ENCODE peak calls at places on chromosomes 7 and 10, in six cellular contexts. One of them, this sample, is unnamed.

GRCh38 chr7:66840316-66840715 is 80.7 kb upstream of the TMEM248 start:
- DNase-seq in T-helper 2 cell: no peak
- DNase-seq in T-helper 1 cell: no peak
- DNase-seq in OCI-LY7: no peak
- DNase-seq in stimulated activated CD4-positive, alpha-beta T cell treated with anti-CD3 and anti-CD28 coated beads, Interleukin-12 subunit alpha, Interleukin-12 subunit beta, amount 100 ng/mL, for 48 hours: no peak
- DNase-seq in mammary epithelial cell: no peak
- DNase-seq in this sample: no peak

GRCh38 chr10:115727114-115727513 is 545.9 kb downstream of the GFRA1 start:
- DNase-seq in OCI-LY7: no peak
- DNase-seq in mammary epithelial cell: no peak
- DNase-seq in T-helper 2 cell: no peak
- DNase-seq in stimulated activated CD4-positive, alpha-beta T cell treated with anti-CD3 and anti-CD28 coated beads, Interleukin-12 subunit alpha, Interleukin-12 subunit beta, amount 100 ng/mL, for 48 hours: no peak
- DNase-seq in T-helper 1 cell: no peak
- DNase-seq in this sample: no peak

GRCh38 chr7:71982847-71983246 is 429.3 kb downstream of the CALN1 start:
- DNase-seq in T-helper 2 cell: no peak
- DNase-seq in mammary epithelial cell: no peak
- DNase-seq in OCI-LY7: no peak
- DNase-seq in T-helper 1 cell: no peak
- DNase-seq in stimulated activated CD4-positive, alpha-beta T cell treated with anti-CD3 and anti-CD28 coated beads, Interleukin-12 subunit alpha, Interleukin-12 subunit beta, amount 100 ng/mL, for 48 hours: no peak
- DNase-seq in this sample: no peak

GRCh38 chr7:114502454-114503254 is 88.0 kb downstream of the FOXP2 start:
- DNase-seq in stimulated activated CD4-positive, alpha-beta T cell treated with anti-CD3 and anti-CD28 coated beads, Interleukin-12 subunit alpha, Interleukin-12 subunit beta, amount 100 ng/mL, for 48 hours: no peak
- DNase-seq in mammary epithelial cell: no peak
- DNase-seq in OCI-LY7: no peak
- DNase-seq in T-helper 1 cell: no peak
- DNase-seq in T-helper 2 cell: no peak
- DNase-seq in this sample: no peak

GRCh38 chr7:87784424-87784823 is 91.7 kb downstream of the SLC25A40 start:
- DNase-seq in mammary epithelial cell: no peak
- DNase-seq in T-helper 1 cell: no peak
- DNase-seq in OCI-LY7: peak; percentile 4
- DNase-seq in stimulated activated CD4-positive, alpha-beta T cell treated with anti-CD3 and anti-CD28 coated beads, Interleukin-12 subunit alpha, Interleukin-12 subunit beta, amount 100 ng/mL, for 48 hours: no peak
- DNase-seq in T-helper 2 cell: no peak
- DNase-seq in this sample: no peak

GRCh38 chr10:126569513-126570447 is 100.7 kb downstream of the C10orf90 start:
- DNase-seq in OCI-LY7: no peak
- DNase-seq in T-helper 2 cell: no peak
- DNase-seq in stimulated activated CD4-positive, alpha-beta T cell treated with anti-CD3 and anti-CD28 coated beads, Interleukin-12 subunit alpha, Interleukin-12 subunit beta, amount 100 ng/mL, for 48 hours: no peak
- DNase-seq in T-helper 1 cell: no peak
- DNase-seq in mammary epithelial cell: peak; percentile 34
- DNase-seq in this sample: no peak

GRCh38 chr10:102610499-102610898 is 33.8 kb upstream of the TRIM8 start:
- DNase-seq in mammary epithelial cell: no peak
- DNase-seq in T-helper 2 cell: no peak
- DNase-seq in OCI-LY7: no peak
- DNase-seq in T-helper 1 cell: no peak
- DNase-seq in stimulated activated CD4-positive, alpha-beta T cell treated with anti-CD3 and anti-CD28 coated beads, Interleukin-12 subunit alpha, Interleukin-12 subunit beta, amount 100 ng/mL, for 48 hours: no peak
- DNase-seq in this sample: no peak

GRCh38 chr10:110488124-110488681 is 9.5 kb upstream of the DUSP5 start:
- DNase-seq in mammary epithelial cell: no peak
- DNase-seq in T-helper 1 cell: no peak
- DNase-seq in T-helper 2 cell: no peak
- DNase-seq in stimulated activated CD4-positive, alpha-beta T cell treated with anti-CD3 and anti-CD28 coated beads, Interleukin-12 subunit alpha, Interleukin-12 subunit beta, amount 100 ng/mL, for 48 hours: no peak
- DNase-seq in OCI-LY7: no peak
- DNase-seq in this sample: no peak

GRCh38 chr7:130180571-130180971 is 24.6 kb downstream of the TMEM209 start:
- DNase-seq in stimulated activated CD4-positive, alpha-beta T cell treated with anti-CD3 and anti-CD28 coated beads, Interleukin-12 subunit alpha, Interleukin-12 subunit beta, amount 100 ng/mL, for 48 hours: peak; percentile 37
- DNase-seq in T-helper 2 cell: peak; percentile 37
- DNase-seq in OCI-LY7: no peak
- DNase-seq in T-helper 1 cell: no peak
- DNase-seq in mammary epithelial cell: peak; percentile 87
- DNase-seq in this sample: no peak

GRCh38 chr10:75049316-75050285 is 61.9 kb upstream of the SAMD8 start:
- DNase-seq in T-helper 2 cell: no peak
- DNase-seq in stimulated activated CD4-positive, alpha-beta T cell treated with anti-CD3 and anti-CD28 coated beads, Interleukin-12 subunit alpha, Interleukin-12 subunit beta, amount 100 ng/mL, for 48 hours: no peak
- DNase-seq in T-helper 1 cell: no peak
- DNase-seq in mammary epithelial cell: no peak
- DNase-seq in OCI-LY7: no peak
- DNase-seq in this sample: no peak

GRCh38 chr10:3720228-3721019 is 64.6 kb downstream of the KLF6 start:
- DNase-seq in mammary epithelial cell: peak; percentile 75
- DNase-seq in stimulated activated CD4-positive, alpha-beta T cell treated with anti-CD3 and anti-CD28 coated beads, Interleukin-12 subunit alpha, Interleukin-12 subunit beta, amount 100 ng/mL, for 48 hours: no peak
- DNase-seq in T-helper 1 cell: no peak
- DNase-seq in OCI-LY7: no peak
- DNase-seq in T-helper 2 cell: peak; percentile 13
- DNase-seq in this sample: no peak

GRCh38 chr7:73606801-73607691 is 17.3 kb downstream of the MLXIPL start:
- DNase-seq in OCI-LY7: peak; percentile 74
- DNase-seq in T-helper 1 cell: peak; percentile 56
- DNase-seq in T-helper 2 cell: peak; percentile 35
- DNase-seq in mammary epithelial cell: no peak
- DNase-seq in stimulated activated CD4-positive, alpha-beta T cell treated with anti-CD3 and anti-CD28 coated beads, Interleukin-12 subunit alpha, Interleukin-12 subunit beta, amount 100 ng/mL, for 48 hours: peak; percentile 52
- DNase-seq in this sample: peak; percentile 20

GRCh38 chr10:117175901-117176534 is 21.3 kb upstream of the KCNK18 start:
- DNase-seq in stimulated activated CD4-positive, alpha-beta T cell treated with anti-CD3 and anti-CD28 coated beads, Interleukin-12 subunit alpha, Interleukin-12 subunit beta, amount 100 ng/mL, for 48 hours: peak; percentile 71
- DNase-seq in OCI-LY7: peak; percentile 69
- DNase-seq in T-helper 1 cell: peak; percentile 49
- DNase-seq in mammary epithelial cell: peak; percentile 46
- DNase-seq in T-helper 2 cell: peak; percentile 66
- DNase-seq in this sample: no peak

GRCh38 chr7:26237035-26237807 is 35.7 kb downstream of the CBX3 start:
- DNase-seq in stimulated activated CD4-positive, alpha-beta T cell treated with anti-CD3 and anti-CD28 coated beads, Interleukin-12 subunit alpha, Interleukin-12 subunit beta, amount 100 ng/mL, for 48 hours: no peak
- DNase-seq in T-helper 2 cell: no peak
- DNase-seq in T-helper 1 cell: no peak
- DNase-seq in OCI-LY7: no peak
- DNase-seq in mammary epithelial cell: peak; percentile 9
- DNase-seq in this sample: no peak

GRCh38 chr7:25857376-25858067 is 294.5 kb upstream of the NFE2L3 start:
- DNase-seq in T-helper 2 cell: no peak
- DNase-seq in T-helper 1 cell: no peak
- DNase-seq in OCI-LY7: no peak
- DNase-seq in mammary epithelial cell: peak; percentile 17
- DNase-seq in stimulated activated CD4-positive, alpha-beta T cell treated with anti-CD3 and anti-CD28 coated beads, Interleukin-12 subunit alpha, Interleukin-12 subunit beta, amount 100 ng/mL, for 48 hours: no peak
- DNase-seq in this sample: peak; percentile 35

GRCh38 chr10:94038024-94038423 is 44.3 kb downstream of the PLCE1 start:
- DNase-seq in stimulated activated CD4-positive, alpha-beta T cell treated with anti-CD3 and anti-CD28 coated beads, Interleukin-12 subunit alpha, Interleukin-12 subunit beta, amount 100 ng/mL, for 48 hours: no peak
- DNase-seq in mammary epithelial cell: no peak
- DNase-seq in T-helper 2 cell: no peak
- DNase-seq in OCI-LY7: no peak
- DNase-seq in T-helper 1 cell: no peak
- DNase-seq in this sample: no peak

GRCh38 chr10:7311256-7312178 is 99.3 kb downstream of the SFMBT2 start:
- DNase-seq in T-helper 2 cell: no peak
- DNase-seq in mammary epithelial cell: no peak
- DNase-seq in OCI-LY7: no peak
- DNase-seq in stimulated activated CD4-positive, alpha-beta T cell treated with anti-CD3 and anti-CD28 coated beads, Interleukin-12 subunit alpha, Interleukin-12 subunit beta, amount 100 ng/mL, for 48 hours: no peak
- DNase-seq in T-helper 1 cell: no peak
- DNase-seq in this sample: no peak

GRCh38 chr10:52197098-52197497 is 117.0 kb upstream of the DKK1 start:
- DNase-seq in T-helper 2 cell: no peak
- DNase-seq in mammary epithelial cell: no peak
- DNase-seq in stimulated activated CD4-positive, alpha-beta T cell treated with anti-CD3 and anti-CD28 coated beads, Interleukin-12 subunit alpha, Interleukin-12 subunit beta, amount 100 ng/mL, for 48 hours: no peak
- DNase-seq in T-helper 1 cell: no peak
- DNase-seq in OCI-LY7: no peak
- DNase-seq in this sample: no peak

GRCh38 chr7:155378580-155378934 is 79.4 kb upstream of the EN2 start:
- DNase-seq in T-helper 2 cell: no peak
- DNase-seq in T-helper 1 cell: no peak
- DNase-seq in OCI-LY7: no peak
- DNase-seq in stimulated activated CD4-positive, alpha-beta T cell treated with anti-CD3 and anti-CD28 coated beads, Interleukin-12 subunit alpha, Interleukin-12 subunit beta, amount 100 ng/mL, for 48 hours: no peak
- DNase-seq in mammary epithelial cell: no peak
- DNase-seq in this sample: no peak

GRCh38 chr7:29139191-29139590 is 7.1 kb downstream of the CPVL start:
- DNase-seq in T-helper 2 cell: no peak
- DNase-seq in T-helper 1 cell: no peak
- DNase-seq in mammary epithelial cell: peak; percentile 73
- DNase-seq in OCI-LY7: no peak
- DNase-seq in stimulated activated CD4-positive, alpha-beta T cell treated with anti-CD3 and anti-CD28 coated beads, Interleukin-12 subunit alpha, Interleukin-12 subunit beta, amount 100 ng/mL, for 48 hours: no peak
- DNase-seq in this sample: no peak

GRCh38 chr7:131518626-131519025 is 37.8 kb downstream of the PODXL start:
- DNase-seq in T-helper 1 cell: no peak
- DNase-seq in mammary epithelial cell: no peak
- DNase-seq in OCI-LY7: no peak
- DNase-seq in T-helper 2 cell: no peak
- DNase-seq in stimulated activated CD4-positive, alpha-beta T cell treated with anti-CD3 and anti-CD28 coated beads, Interleukin-12 subunit alpha, Interleukin-12 subunit beta, amount 100 ng/mL, for 48 hours: no peak
- DNase-seq in this sample: no peak

GRCh38 chr7:96781919-96782318 is 72.3 kb upstream of the SEM1 start:
- DNase-seq in OCI-LY7: no peak
- DNase-seq in stimulated activated CD4-positive, alpha-beta T cell treated with anti-CD3 and anti-CD28 coated beads, Interleukin-12 subunit alpha, Interleukin-12 subunit beta, amount 100 ng/mL, for 48 hours: no peak
- DNase-seq in T-helper 1 cell: no peak
- DNase-seq in T-helper 2 cell: no peak
- DNase-seq in mammary epithelial cell: no peak
- DNase-seq in this sample: no peak

GRCh38 chr7:102814025-102814471 is 65.2 kb downstream of the FAM185A start:
- DNase-seq in OCI-LY7: no peak
- DNase-seq in stimulated activated CD4-positive, alpha-beta T cell treated with anti-CD3 and anti-CD28 coated beads, Interleukin-12 subunit alpha, Interleukin-12 subunit beta, amount 100 ng/mL, for 48 hours: no peak
- DNase-seq in T-helper 2 cell: peak; percentile 36
- DNase-seq in mammary epithelial cell: peak; percentile 78
- DNase-seq in T-helper 1 cell: no peak
- DNase-seq in this sample: no peak

GRCh38 chr7:74289018-74289659 is at the start of gene CLIP2:
- DNase-seq in OCI-LY7: peak; percentile 83
- DNase-seq in stimulated activated CD4-positive, alpha-beta T cell treated with anti-CD3 and anti-CD28 coated beads, Interleukin-12 subunit alpha, Interleukin-12 subunit beta, amount 100 ng/mL, for 48 hours: peak; percentile 76
- DNase-seq in T-helper 1 cell: peak; percentile 63
- DNase-seq in mammary epithelial cell: peak; percentile 76
- DNase-seq in T-helper 2 cell: peak; percentile 82
- DNase-seq in this sample: no peak

GRCh38 chr7:23043441-23043840 is 29.5 kb upstream of the HYCC1 start:
- DNase-seq in stimulated activated CD4-positive, alpha-beta T cell treated with anti-CD3 and anti-CD28 coated beads, Interleukin-12 subunit alpha, Interleukin-12 subunit beta, amount 100 ng/mL, for 48 hours: no peak
- DNase-seq in T-helper 2 cell: no peak
- DNase-seq in T-helper 1 cell: no peak
- DNase-seq in mammary epithelial cell: no peak
- DNase-seq in OCI-LY7: no peak
- DNase-seq in this sample: peak; percentile 4